ENCODE peak calls at places on chromosome 9, in four cellular contexts. I, J, E and C are unnamed samples.

GRCh38 chr9:134185536-134186011 is 21.2 kb upstream of the RNU6ATAC start:
- DNase-seq in J (no peak), E (no peak), I (no peak), C (no peak)

GRCh38 chr9:19201899-19202891 is 28.3 kb upstream of the DENND4C start:
- DNase-seq in I (no peak), J (no peak), E (no peak), C (no peak)

GRCh38 chr9:130444565-130445221 is at the start of gene ASS1:
- DNase-seq in E (peak; percentile 80), I (peak; percentile 37), J (peak; percentile 13), C (peak; percentile 77)

GRCh38 chr9:17291766-17292165 is 156.9 kb downstream of the CNTLN start:
- DNase-seq in J (no peak), E (no peak), I (peak; percentile 70), C (no peak)

GRCh38 chr9:36876056-36876455 is 158.0 kb downstream of the PAX5 start:
- DNase-seq in E (no peak), I (no peak), J (no peak), C (no peak)

GRCh38 chr9:113654605-113655193 is 191.2 kb downstream of the RGS3 start:
- DNase-seq in I (no peak), J (no peak), E (peak; percentile 59), C (peak; percentile 89)

GRCh38 chr9:134193912-134194535 is 29.7 kb upstream of the RNU6ATAC start:
- DNase-seq in E (no peak), I (no peak), J (no peak), C (no peak)

GRCh38 chr9:134285215-134285845 is 40.9 kb upstream of the RXRA start:
- DNase-seq in E (no peak), J (no peak), I (no peak), C (no peak)

GRCh38 chr9:137300607-137301085 is 1.4 kb downstream of the NRARP start:
- DNase-seq in E (no peak), J (no peak), I (no peak), C (no peak)

GRCh38 chr9:134818591-134818990 is 62.0 kb upstream of the FCN2 start:
- DNase-seq in E (no peak), I (no peak), J (no peak), C (no peak)

GRCh38 chr9:104961238-104961637 is 33.3 kb upstream of the ABCA1 start:
- DNase-seq in I (peak; percentile 78), J (no peak), E (no peak), C (no peak)

GRCh38 chr9:1619915-1620705 is 395.0 kb upstream of the SMARCA2 start:
- DNase-seq in E (no peak), J (peak; percentile 14), I (peak; percentile 10), C (no peak)

GRCh38 chr9:14351206-14351605 is 37.3 kb upstream of the NFIB start:
- DNase-seq in I (no peak), J (no peak), E (no peak), C (no peak)

GRCh38 chr9:77455312-77455927 is 192.7 kb downstream of the GNA14 start:
- DNase-seq in J (peak; percentile 40), I (no peak), E (no peak), C (no peak)

GRCh38 chr9:136634904-136635303 is 27.8 kb upstream of the EGFL7 start:
- DNase-seq in E (no peak), J (no peak), I (no peak), C (no peak)

GRCh38 chr9:14271078-14271673 is 42.8 kb downstream of the NFIB start:
- DNase-seq in I (peak; percentile 94), J (no peak), E (peak; percentile 73), C (no peak)

GRCh38 chr9:95157491-95158151 is 159.9 kb downstream of the FANCC start:
- DNase-seq in E (peak; percentile 63), I (peak; percentile 98), J (no peak), C (peak; percentile 78)

GRCh38 chr9:116809656-116810055 is 122.6 kb downstream of the TRIM32 start:
- DNase-seq in I (no peak), E (no peak), J (no peak), C (no peak)

GRCh38 chr9:133924453-133924852 is 67.7 kb downstream of the VAV2 start:
- DNase-seq in J (no peak), I (no peak), E (no peak), C (no peak)

GRCh38 chr9:115668506-115668905 is 485.1 kb upstream of the PAPPA start:
- DNase-seq in J (peak; percentile 17), E (no peak), I (peak; percentile 94), C (no peak)

GRCh38 chr9:91515074-91515687 is 91.5 kb upstream of the NFIL3 start:
- DNase-seq in I (peak; percentile 64), J (peak; percentile 27), E (no peak), C (no peak)

GRCh38 chr9:118183571-118183970 is 479.4 kb downstream of the TLR4 start:
- DNase-seq in E (no peak), J (no peak), I (no peak), C (no peak)

GRCh38 chr9:129838707-129839259 is 3.5 kb downstream of the USP20 start:
- DNase-seq in E (no peak), I (peak; percentile 80), J (peak; percentile 40), C (no peak)

GRCh38 chr9:120366646-120367019 is 213.3 kb downstream of the CDK5RAP2 start:
- DNase-seq in J (peak; percentile 90), I (peak; percentile 91), E (no peak), C (no peak)

GRCh38 chr9:18268381-18268780 is 205.6 kb upstream of the ADAMTSL1 start:
- DNase-seq in E (no peak), I (peak; percentile 26), J (no peak), C (no peak)

GRCh38 chr9:136901516-136902258 is 15.4 kb downstream of the TRAF2 start:
- DNase-seq in I (peak; percentile 59), J (peak; percentile 80), E (peak; percentile 62), C (no peak)

GRCh38 chr9:106883030-106883429 is 20.1 kb downstream of the ZNF462 start:
- DNase-seq in I (no peak), J (no peak), E (no peak), C (no peak)

GRCh38 chr9:132997591-132997990 is 19.1 kb downstream of the GFI1B start:
- DNase-seq in E (no peak), J (no peak), I (peak; percentile 75), C (no peak)

GRCh38 chr9:19186240-19186639 is 44.3 kb upstream of the DENND4C start:
- DNase-seq in E (no peak), I (no peak), J (no peak), C (no peak)

GRCh38 chr9:37290881-37291485 is 131.5 kb upstream of the GRHPR start:
- DNase-seq in I (peak; percentile 93), J (peak; percentile 68), E (no peak), C (no peak)

GRCh38 chr9:89009049-89009840 is 18.0 kb downstream of the S1PR3 start:
- DNase-seq in E (no peak), I (no peak), J (no peak), C (no peak)

GRCh38 chr9:92402359-92402758 is 2.0 kb downstream of the OGN start:
- DNase-seq in I (no peak), E (no peak), J (no peak), C (no peak)

GRCh38 chr9:98539954-98540353 is 168.8 kb downstream of the GABBR2 start:
- DNase-seq in J (no peak), I (peak; percentile 39), E (no peak), C (no peak)

GRCh38 chr9:120974921-120975320 is 48.3 kb upstream of the TRAF1 start:
- DNase-seq in J (no peak), E (no peak), I (no peak), C (no peak)

GRCh38 chr9:113616716-113617496 is 153.4 kb downstream of the RGS3 start:
- DNase-seq in I (no peak), E (no peak), J (no peak), C (no peak)